ENCODE peak calls at places on chromosomes 6 and 20, in nine cellular contexts. K is GM23338, W is neural progenitor cell, Z is hepatocyte, A is OCI-LY7, J is MM.1S, V is HCT116, L is PC-3, S is SK-N-SH. H is an unnamed sample.

GRCh38 chr6:163036251-163036650 is 308.5 kb downstream of the PACRG start:
- DNase-seq in K (no peak), W (no peak), Z (no peak), A (no peak), J (no peak), V (no peak), L (no peak), S (no peak), H (peak; percentile 4)

GRCh38 chr6:125507987-125508655 is 206.4 kb upstream of the HDDC2 start:
- DNase-seq in K (no peak), W (no peak), Z (peak; percentile 23), A (no peak), J (peak; percentile 31), V (no peak), L (no peak), S (no peak), H (peak; percentile 14)

GRCh38 chr6:109440325-109441068 is at the start of the genes PPIL6 and SMPD2:
- DNase-seq in K (peak; percentile 92), W (peak; percentile 97), Z (peak; percentile 96), A (peak; percentile 89), J (peak; percentile 83), V (peak; percentile 70), L (peak; percentile 81), S (peak; percentile 98), H (peak; percentile 95)

GRCh38 chr6:68718379-68719073 is 83.4 kb downstream of the ADGRB3 start:
- DNase-seq in K (no peak), W (no peak), Z (no peak), A (no peak), J (no peak), V (no peak), L (peak; percentile 12), S (no peak), H (peak; percentile 24)

GRCh38 chr6:161091972-161092701 is 100.6 kb downstream of the MAP3K4 start:
- DNase-seq in K (no peak), W (no peak), Z (no peak), A (no peak), J (no peak), V (no peak), L (peak; percentile 36), S (no peak), H (peak; percentile 79)

GRCh38 chr20:1809121-1809520 is 86.1 kb upstream of the SIRPA start:
- DNase-seq in K (no peak), W (no peak), Z (no peak), A (no peak), J (no peak), V (no peak), L (peak; percentile 94), S (no peak), H (peak; percentile 92)

GRCh38 chr20:35467339-35468224 is 12.2 kb downstream of the CEP250 start:
- DNase-seq in K (no peak), W (peak; percentile 41), Z (peak; percentile 39), A (no peak), J (no peak), V (peak; percentile 21), L (peak; percentile 72), S (no peak), H (no peak)

GRCh38 chr6:69138893-69139494 is 503.9 kb downstream of the ADGRB3 start:
- DNase-seq in K (peak; percentile 20), W (peak; percentile 5), Z (no peak), A (no peak), J (no peak), V (no peak), L (no peak), S (no peak), H (no peak)

GRCh38 chr20:62217913-62218773 is 1.9 kb downstream of the HRH3 start:
- DNase-seq in K (no peak), W (peak; percentile 43), Z (no peak), A (no peak), J (no peak), V (no peak), L (no peak), S (no peak), H (no peak)

GRCh38 chr6:156741287-156742073 is 35.7 kb upstream of the ARID1B start:
- DNase-seq in K (no peak), W (no peak), Z (no peak), A (no peak), J (no peak), V (no peak), L (no peak), S (no peak), H (no peak)

GRCh38 chr6:156735751-156736150 is 41.4 kb upstream of the ARID1B start:
- DNase-seq in K (no peak), W (no peak), Z (no peak), A (no peak), J (no peak), V (no peak), L (no peak), S (no peak), H (peak; percentile 29)

DNA sequence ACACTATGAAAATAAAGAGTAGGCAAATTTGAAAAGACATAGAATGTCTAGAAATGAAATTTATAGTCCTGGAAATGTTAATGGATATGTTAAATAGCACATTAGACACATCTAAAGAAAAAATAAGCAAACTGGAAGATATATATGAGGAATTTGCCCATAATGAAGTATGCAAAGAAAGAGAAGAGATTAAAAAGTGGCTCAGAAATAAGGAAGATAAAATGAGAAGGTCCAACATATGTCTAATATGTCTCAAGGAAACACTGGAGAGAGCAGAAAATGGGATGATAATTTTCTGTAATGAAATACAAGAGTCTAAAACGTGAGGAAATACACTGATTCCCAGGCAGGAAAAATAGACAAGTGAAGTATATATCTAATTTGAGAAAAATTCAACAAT is 36.6 kb upstream of the ARID1B start:
- DNase-seq in K (no peak), W (no peak), Z (no peak), A (no peak), J (no peak), V (no peak), L (no peak), S (no peak), H (no peak)
- H3K4me3 ChIP-seq in K (no peak overlapping the region), W (no peak overlapping the region), Z (peak overlapping the region; percentile 5), A (no peak overlapping the region), J (no peak overlapping the region), V (no peak overlapping the region), L (no peak overlapping the region), S (no peak overlapping the region), H (no peak overlapping the region)

GRCh38 chr6:5181494-5182287 is 79.1 kb downstream of the LYRM4 start:
- DNase-seq in K (no peak), W (no peak), Z (peak; percentile 16), A (no peak), J (no peak), V (no peak), L (no peak), S (no peak), H (no peak)
- TF ChIP-seq EZH2phosphoT487 in K (no peak), W (no peak), Z (no peak), A (no peak), J (no peak), V (no peak), L (no peak), S (no peak), H (no peak)

GRCh38 chr6:116406678-116407345 is 36.1 kb downstream of the DSE start:
- DNase-seq in K (no peak), W (no peak), Z (no peak), A (no peak), J (no peak), V (no peak), L (no peak), S (no peak), H (peak; percentile 71)

GRCh38 chr6:116405147-116405546 is 34.4 kb downstream of the DSE start:
- DNase-seq in K (peak; percentile 42), W (peak; percentile 57), Z (peak; percentile 28), A (peak; percentile 89), J (peak; percentile 87), V (no peak), L (no peak), S (peak; percentile 34), H (peak; percentile 83)

GRCh38 chr6:116404706-116405105 is 34.0 kb downstream of the DSE start:
- DNase-seq in K (no peak), W (no peak), Z (no peak), A (no peak), J (no peak), V (no peak), L (no peak), S (no peak), H (peak; percentile 44)

GRCh38 chr6:116403205-116403604 is 32.5 kb downstream of the DSE start:
- DNase-seq in K (no peak), W (no peak), Z (no peak), A (no peak), J (no peak), V (no peak), L (no peak), S (no peak), H (no peak)

GRCh38 chr6:116405663-116406329 is 35.0 kb downstream of the DSE start:
- DNase-seq in K (peak; percentile 81), W (peak; percentile 46), Z (no peak), A (peak; percentile 78), J (no peak), V (peak; percentile 18), L (peak; percentile 61), S (no peak), H (peak; percentile 76)
- H3K4me3 ChIP-seq in K (no peak overlapping the region), W (no peak overlapping the region), Z (no peak overlapping the region), A (peak overlapping the region; percentile 52), J (peak overlapping the region; percentile 39), V (no peak overlapping the region), L (no peak overlapping the region), S (no peak overlapping the region), H (peak overlapping the region; percentile 58)

GRCh38 chr6:34227656-34228421 is 8.8 kb upstream of the HMGA1 start:
- DNase-seq in K (no peak), W (no peak), Z (no peak), A (no peak), J (no peak), V (no peak), L (peak; percentile 80), S (no peak), H (no peak)
- TF ChIP-seq EZH2phosphoT487 in K (no peak), W (no peak), Z (no peak), A (no peak), J (no peak), V (no peak), L (no peak), S (no peak), H (no peak)